ENCODE peak calls at places on chromosomes 2 and 18, in five cellular contexts. One of them, this sample, is unnamed. For H3K4me1, the result is how much of the 10 kb centered on the place peaks cover.

GRCh38 chr2:70140978-70141753 is 49.7 kb downstream of the C2orf42 start:
- DNase-seq in right lobe of liver: peak
- DNase-seq in uterus: peak
- DNase-seq in transverse colon: peak
- DNase-seq in ovary: peak
- DNase-seq in this sample: peak

GRCh38 chr18:34956663-34957062 is 84.5 kb upstream of the MAPRE2 start:
- DNase-seq in right lobe of liver: no peak
- DNase-seq in uterus: no peak
- DNase-seq in transverse colon: no peak
- DNase-seq in ovary: no peak
- DNase-seq in this sample: no peak

GRCh38 chr2:22907330-22907729 is 477.6 kb upstream of the KLHL29 start:
- DNase-seq in right lobe of liver: no peak
- DNase-seq in uterus: no peak
- DNase-seq in transverse colon: peak
- DNase-seq in ovary: no peak
- DNase-seq in this sample: peak

GRCh38 chr2:241559489-241560180 is 1.1 kb downstream of the BOK start:
- DNase-seq in right lobe of liver: no peak
- DNase-seq in uterus: no peak
- DNase-seq in transverse colon: peak
- DNase-seq in ovary: peak
- DNase-seq in this sample: peak

GRCh38 chr2:239939736-239940483 is 85.2 kb downstream of the NDUFA10 start:
- DNase-seq in right lobe of liver: peak
- DNase-seq in uterus: no peak
- DNase-seq in transverse colon: no peak
- DNase-seq in ovary: no peak
- DNase-seq in this sample: no peak

GRCh38 chr2:113832795-113833194 is 57.1 kb upstream of the ACTR3 start:
- DNase-seq in right lobe of liver: no peak
- DNase-seq in uterus: no peak
- DNase-seq in transverse colon: no peak
- DNase-seq in ovary: no peak
- DNase-seq in this sample: no peak

GRCh38 chr2:50346104-50346503 is 685.8 kb downstream of the NRXN1 start:
- DNase-seq in right lobe of liver: no peak
- DNase-seq in uterus: no peak
- DNase-seq in transverse colon: no peak
- DNase-seq in ovary: no peak
- DNase-seq in this sample: no peak

GRCh38 chr2:120436885-120437603 is 91.1 kb downstream of the INHBB start:
- DNase-seq in right lobe of liver: no peak
- DNase-seq in uterus: no peak
- DNase-seq in transverse colon: no peak
- DNase-seq in ovary: no peak
- DNase-seq in this sample: peak

GRCh38 chr18:60446821-60447220 is 74.2 kb upstream of the MC4R start:
- DNase-seq in right lobe of liver: no peak
- DNase-seq in uterus: no peak
- DNase-seq in transverse colon: no peak
- DNase-seq in ovary: no peak
- DNase-seq in this sample: no peak

DNA sequence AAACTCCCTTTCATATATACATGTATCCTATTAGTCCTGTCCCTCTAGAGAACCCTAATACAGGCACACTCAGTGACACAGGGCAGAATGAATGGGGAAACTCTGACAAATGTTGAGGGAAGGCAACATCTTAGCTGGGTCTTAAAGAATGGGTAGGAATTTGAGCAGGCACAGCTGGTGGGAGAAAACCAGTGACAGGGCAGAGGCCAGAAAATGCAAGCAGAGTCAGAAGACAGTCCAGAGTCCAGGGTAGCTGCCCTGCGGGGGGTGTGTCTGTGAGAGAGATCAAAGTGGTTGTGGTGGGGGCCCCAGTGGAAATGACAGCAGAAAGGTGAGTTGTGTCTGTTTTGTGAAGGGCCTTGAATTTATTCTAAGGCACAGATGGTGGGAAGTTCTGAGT is 108.3 kb upstream of the CD302 start:
- DNase-seq in right lobe of liver: no peak
- DNase-seq in uterus: no peak
- DNase-seq in transverse colon: peak
- DNase-seq in ovary: no peak
- DNase-seq in this sample: no peak
- TF ChIP-seq POLR2A in right lobe of liver: no peak
- TF ChIP-seq POLR2A in uterus: no peak
- TF ChIP-seq POLR2A in transverse colon: no peak
- TF ChIP-seq POLR2A in ovary: no peak
- TF ChIP-seq POLR2A in this sample: no peak

DNA sequence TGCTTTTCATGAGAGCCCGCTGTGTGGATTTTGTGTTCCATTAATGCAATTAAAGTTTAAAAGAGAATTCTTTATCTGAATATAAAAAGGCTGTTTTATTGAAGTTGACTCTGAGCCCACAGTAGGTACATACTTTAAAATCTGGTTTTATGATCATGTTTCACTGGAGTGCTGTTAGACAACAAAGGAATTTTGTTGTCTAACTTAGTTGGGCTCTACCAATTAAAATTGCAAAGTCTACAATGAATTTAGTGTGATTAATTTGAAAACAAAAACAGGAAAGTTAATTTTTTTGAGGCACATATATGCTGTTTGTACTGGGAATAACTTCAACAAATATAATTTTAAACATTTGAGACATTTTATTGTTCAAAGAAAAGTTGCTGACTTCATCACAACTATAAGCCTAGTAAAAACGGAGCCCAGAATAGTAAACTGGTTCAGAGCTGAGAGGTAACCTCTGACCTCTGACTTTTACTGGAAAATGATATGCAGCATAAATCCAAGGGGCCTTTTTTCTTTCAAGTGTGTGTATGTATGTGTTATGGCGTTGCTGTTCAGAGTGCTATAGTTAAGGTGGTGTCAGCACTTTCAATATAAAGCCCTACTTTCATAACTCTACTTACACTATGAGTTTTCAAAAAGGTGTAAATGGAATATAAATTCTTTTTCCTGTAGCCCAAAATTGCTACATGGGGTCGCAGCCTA is 30.2 kb downstream of the MEIS1 start:
- DNase-seq in right lobe of liver: no peak
- DNase-seq in uterus: no peak
- DNase-seq in transverse colon: no peak
- DNase-seq in ovary: no peak
- DNase-seq in this sample: no peak
- H3K4me1 ChIP-seq in right lobe of liver: under half
- H3K4me1 ChIP-seq in uterus: under half
- H3K4me1 ChIP-seq in transverse colon: under half
- H3K4me1 ChIP-seq in ovary: under half
- H3K4me1 ChIP-seq in this sample: half or more

DNA sequence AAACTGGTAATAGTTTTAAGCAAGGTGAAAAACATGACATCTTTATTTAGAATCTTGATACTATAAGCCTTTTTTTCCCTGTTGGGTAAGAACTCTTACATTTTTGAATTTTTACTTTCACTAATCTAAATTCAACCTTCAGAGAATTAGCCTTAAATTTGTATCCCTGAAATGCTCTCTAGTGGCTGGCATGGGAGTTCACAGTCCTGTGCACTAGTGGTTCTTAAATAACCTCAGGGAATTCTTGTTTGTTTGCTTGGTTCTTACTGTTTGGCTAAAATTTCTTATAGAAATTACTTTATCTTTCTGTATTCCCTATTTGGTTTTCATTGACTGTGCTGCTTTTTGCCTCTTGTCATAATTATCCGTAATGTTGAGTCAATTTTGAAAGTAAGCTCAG is 391.2 kb upstream of the FIGN start:
- DNase-seq in right lobe of liver: no peak
- DNase-seq in uterus: no peak
- DNase-seq in transverse colon: no peak
- DNase-seq in ovary: no peak
- DNase-seq in this sample: no peak
- TF ChIP-seq CTCF in right lobe of liver: no peak
- TF ChIP-seq CTCF in uterus: no peak
- TF ChIP-seq CTCF in transverse colon: no peak
- TF ChIP-seq CTCF in ovary: no peak
- TF ChIP-seq CTCF in this sample: no peak

GRCh38 chr2:164840930-164841718 is 499 bp downstream of the COBLL1 start:
- DNase-seq in right lobe of liver: peak
- DNase-seq in uterus: peak
- DNase-seq in transverse colon: peak
- DNase-seq in ovary: peak
- DNase-seq in this sample: peak
- TF ChIP-seq POLR2A in right lobe of liver: peak
- TF ChIP-seq POLR2A in uterus: no peak
- TF ChIP-seq POLR2A in transverse colon: no peak
- TF ChIP-seq POLR2A in ovary: no peak
- TF ChIP-seq POLR2A in this sample: peak

GRCh38 chr2:128316777-128317185 is 1.9 kb downstream of the HS6ST1 start:
- DNase-seq in right lobe of liver: no peak
- DNase-seq in uterus: no peak
- DNase-seq in transverse colon: no peak
- DNase-seq in ovary: no peak
- DNase-seq in this sample: no peak
- H3K4me1 ChIP-seq in right lobe of liver: under half
- H3K4me1 ChIP-seq in uterus: under half
- H3K4me1 ChIP-seq in transverse colon: under half
- H3K4me1 ChIP-seq in ovary: under half
- H3K4me1 ChIP-seq in this sample: half or more